ENCODE peak calls at places on chromosomes 1 and 21, in six cellular contexts. X is T-helper 2 cell, O is ecto neural progenitor cell, G is anterior cingulate cortex, T is GM13977, M is NCI-H2171 treated with DMSO at 0.1 percent for 48 hours. C is an unnamed sample.

GRCh38 chr1:40625076-40625475 is 40.4 kb downstream of the RIMS3 start:
- DNase-seq in T (peak), O (no peak), M (peak), G (no peak), X (peak), C (peak)

GRCh38 chr1:21271550-21271949 is 18.7 kb downstream of the ECE1 start:
- DNase-seq in O (no peak), X (no peak), G (no peak), T (no peak), M (no peak), C (no peak)

GRCh38 chr1:2230781-2231666 is 2.9 kb downstream of the SKI start:
- DNase-seq in O (no peak), G (peak), M (peak), T (no peak), X (peak), C (no peak)

GRCh38 chr1:229230136-229230892 is 40.6 kb upstream of the RAB4A start:
- DNase-seq in M (peak), G (no peak), T (peak), O (no peak), X (peak), C (peak)

GRCh38 chr1:93575586-93576271 is 105.9 kb downstream of the BCAR3 start:
- DNase-seq in T (no peak), X (no peak), O (peak), M (peak), G (peak), C (no peak)

GRCh38 chr21:42234026-42234425 is 15.1 kb downstream of the ABCG1 start:
- DNase-seq in X (no peak), O (no peak), M (no peak), G (no peak), T (no peak), C (no peak)

GRCh38 chr1:21828506-21829210 is 16.6 kb downstream of the LDLRAD2 start:
- DNase-seq in G (no peak), M (no peak), X (no peak), T (no peak), O (no peak), C (no peak)

GRCh38 chr1:236009857-236010256 is 55.0 kb downstream of the NID1 start:
- DNase-seq in X (no peak), T (no peak), M (no peak), G (no peak), O (no peak), C (no peak)

GRCh38 chr1:76759950-76760349 is 107.3 kb upstream of the ST6GALNAC5 start:
- DNase-seq in G (no peak), M (no peak), O (no peak), X (no peak), T (no peak), C (no peak)

GRCh38 chr1:232868793-232869491 is 63.7 kb downstream of the MAP10 start:
- DNase-seq in X (no peak), T (no peak), M (peak), G (no peak), O (no peak), C (peak)

GRCh38 chr1:163170331-163170730 is 32.4 kb downstream of the RGS5 start:
- DNase-seq in O (no peak), T (no peak), M (no peak), G (no peak), X (no peak), C (no peak)

GRCh38 chr1:246919902-246920301 is 11.8 kb downstream of the AHCTF1 start:
- DNase-seq in T (no peak), O (no peak), X (no peak), G (no peak), M (no peak), C (no peak)

GRCh38 chr1:232145768-232146167 is 484.2 kb downstream of the SIPA1L2 start:
- DNase-seq in M (no peak), G (no peak), O (no peak), T (no peak), X (no peak), C (no peak)

GRCh38 chr1:112527266-112528010 is 18.7 kb downstream of the WNT2B start:
- DNase-seq in G (no peak), X (no peak), T (no peak), O (no peak), M (no peak), C (no peak)

GRCh38 chr21:35940074-35940927 is 120.0 kb downstream of the SETD4 start:
- DNase-seq in G (peak), M (peak), T (peak), O (peak), X (peak), C (peak)

GRCh38 chr1:233707153-233707905 is 93.4 kb downstream of the KCNK1 start:
- DNase-seq in X (no peak), O (no peak), M (peak), G (no peak), T (no peak), C (no peak)

GRCh38 chr21:31557421-31557955 is 102.0 kb upstream of the SOD1 start:
- DNase-seq in X (peak), G (no peak), M (peak), T (no peak), O (peak), C (no peak)

GRCh38 chr21:35048706-35049617 is at the start of gene RUNX1:
- DNase-seq in O (no peak), G (peak), T (peak), M (no peak), X (peak), C (no peak)

GRCh38 chr1:169483500-169483966 is 2.2 kb downstream of the SLC19A2 start:
- DNase-seq in T (no peak), O (no peak), G (peak), X (no peak), M (peak), C (no peak)

GRCh38 chr1:77271851-77272250 is 10.0 kb upstream of the AK5 start:
- DNase-seq in T (no peak), O (no peak), M (no peak), X (no peak), G (no peak), C (no peak)

GRCh38 chr21:41112740-41113692 is 54.9 kb upstream of the BACE2 start:
- DNase-seq in G (no peak), X (peak), T (no peak), M (no peak), O (no peak), C (no peak)

GRCh38 chr1:39720094-39720999 is 18.3 kb upstream of the PPIE start:
- DNase-seq in G (no peak), X (peak), O (no peak), T (peak), M (peak), C (peak)

GRCh38 chr1:179016694-179017382 is 8.9 kb upstream of the FAM20B start:
- DNase-seq in M (no peak), X (no peak), G (peak), T (no peak), O (no peak), C (no peak)

GRCh38 chr1:102842606-102843005 is 265.7 kb downstream of the COL11A1 start:
- DNase-seq in X (no peak), O (no peak), G (no peak), T (no peak), M (no peak), C (no peak)

GRCh38 chr1:183197762-183198161 is 11.7 kb downstream of the LAMC2 start:
- DNase-seq in X (no peak), G (no peak), M (no peak), T (no peak), O (no peak), C (no peak)

GRCh38 chr1:18256318-18257235 is 149.0 kb downstream of the IGSF21 start:
- DNase-seq in O (peak), T (peak), X (peak), M (no peak), G (no peak), C (no peak)

GRCh38 chr1:209587778-209588177 is 4.3 kb downstream of the CAMK1G start:
- DNase-seq in O (no peak), G (no peak), X (no peak), T (no peak), M (no peak), C (no peak)